ENCODE peak calls at places on chromosomes 5 and 9, in five cellular contexts. H, K, O, B and G are unnamed samples.

GRCh38 chr5:40676643-40677333 is 2.9 kb upstream of the PTGER4 start:
- DNase-seq in K (no peak), B (no peak), H (no peak), O (peak), G (no peak)

GRCh38 chr5:170297589-170298462 is at the start of gene LCP2:
- DNase-seq in B (no peak), O (no peak), H (no peak), K (no peak), G (no peak)

GRCh38 chr5:125006011-125006685 is 259.7 kb upstream of the ZNF608 start:
- DNase-seq in K (no peak), O (no peak), H (no peak), B (no peak), G (no peak)

GRCh38 chr9:116572095-116572748 is 114.9 kb upstream of the TRIM32 start:
- DNase-seq in H (no peak), B (peak), K (peak), O (peak), G (peak)

GRCh38 chr5:21152611-21153010 is 1164.6 kb upstream of the CDH18 start:
- DNase-seq in K (no peak), O (peak), H (no peak), B (no peak), G (no peak)

GRCh38 chr5:81425569-81425968 is 31.6 kb upstream of the ACOT12 start:
- DNase-seq in K (no peak), O (peak), H (no peak), B (no peak), G (no peak)

GRCh38 chr9:93673844-93674334 is 97.5 kb downstream of the PHF2 start:
- DNase-seq in B (peak), K (peak), H (no peak), O (no peak), G (peak)

GRCh38 chr5:176547811-176548210 is 1.3 kb upstream of the CDHR2 start:
- DNase-seq in O (no peak), B (no peak), K (no peak), H (no peak), G (no peak)

GRCh38 chr5:95841914-95842812 is 19.6 kb upstream of the GLRX start:
- DNase-seq in O (no peak), H (no peak), K (no peak), B (no peak), G (peak)

GRCh38 chr5:169758886-169759285 is 121.8 kb downstream of the DOCK2 start:
- DNase-seq in B (no peak), H (no peak), K (no peak), O (no peak), G (no peak)

GRCh38 chr5:34474573-34475021 is 181.5 kb upstream of the RAI14 start:
- DNase-seq in H (no peak), K (no peak), O (peak), B (no peak), G (no peak)

GRCh38 chr9:137459147-137459600 is at the start of gene NSMF:
- DNase-seq in B (peak), H (peak), O (peak), K (peak), G (peak)

GRCh38 chr9:20407013-20407412 is 215.3 kb downstream of the MLLT3 start:
- DNase-seq in O (no peak), K (no peak), B (no peak), H (no peak), G (no peak)
- TF ChIP-seq CTCF in O (peak), K (peak), B (no peak), H (no peak), G (peak)

DNA sequence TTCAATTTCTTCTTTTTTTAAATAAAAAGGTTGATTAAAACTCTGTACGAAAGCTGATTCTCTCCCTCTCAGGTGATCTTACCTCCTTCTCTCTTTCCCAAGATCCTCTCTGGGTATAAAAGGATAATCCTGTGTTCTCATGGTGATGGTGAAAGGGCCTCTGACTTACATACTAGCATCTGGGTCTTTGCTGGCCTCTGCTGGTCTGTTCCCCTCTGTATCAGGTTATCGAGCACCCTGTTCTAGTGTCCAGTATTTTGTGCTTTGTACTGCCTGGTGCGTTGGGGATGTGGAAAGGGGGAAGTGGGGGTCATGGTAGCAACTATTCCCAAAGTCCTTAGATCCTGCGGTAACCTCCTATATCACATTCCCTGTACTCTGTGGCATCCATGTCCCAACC is 328.9 kb downstream of the NR2F1-AS1 start:
- DNase-seq in O (no peak), B (no peak), H (no peak), K (no peak), G (no peak)
- TF ChIP-seq CTCF in O (peak), B (no peak), H (no peak), K (no peak), G (peak)

GRCh38 chr5:116037236-116037822 is 5.1 kb downstream of the ARL14EPL start:
- DNase-seq in K (no peak), H (no peak), O (no peak), B (no peak), G (no peak)
- TF ChIP-seq CTCF in K (peak), H (no peak), O (peak), B (no peak), G (peak)

GRCh38 chr9:2117527-2117926 is 102.4 kb downstream of the SMARCA2 start:
- DNase-seq in B (no peak), K (no peak), H (no peak), O (no peak), G (no peak)

GRCh38 chr9:2119490-2120046 is 104.4 kb downstream of the SMARCA2 start:
- DNase-seq in O (no peak), H (no peak), B (no peak), K (no peak), G (no peak)

GRCh38 chr9:2120926-2121689 is 106.0 kb downstream of the SMARCA2 start:
- DNase-seq in B (no peak), K (no peak), O (peak), H (no peak), G (no peak)

GRCh38 chr9:2116073-2116472 is 100.9 kb downstream of the SMARCA2 start:
- DNase-seq in H (no peak), K (no peak), B (peak), O (no peak), G (no peak)
- TF ChIP-seq CTCF in H (no peak), K (peak), B (peak), O (peak), G (peak)

GRCh38 chr5:129172561-129172960 is 78.0 kb downstream of the ISOC1 start:
- DNase-seq in H (no peak), K (no peak), O (no peak), B (no peak), G (no peak)
- TF ChIP-seq CTCF in H (no peak), K (peak), O (no peak), B (no peak), G (no peak)